ENCODE peak calls at places on chromosomes 16 and 17, in eight cellular contexts. I is sigmoid colon; Y is left ventricle myocardium inferior; U is colonic mucosa; A is tibial artery; J is endodermal cell; W is CD8-positive, alpha-beta T cell; Z is body of pancreas. T is an unnamed sample.
A peak's percentile ranks its signal among the peaks of the same experiment; 100 is the strongest.

GRCh38 chr16:2425825-2426430 is 3.3 kb upstream of the CCNF start:
- DNase-seq in I (peak; percentile 50), Y (no peak), U (no peak), A (no peak), J (no peak), W (no peak), Z (no peak), T (peak; percentile 52)

GRCh38 chr17:81655378-81656117 is 794 bp downstream of the PDE6G start:
- DNase-seq in I (no peak), Y (no peak), U (no peak), A (no peak), J (peak; percentile 57), W (no peak), Z (no peak), T (no peak)

GRCh38 chr16:30582611-30583340 is 2.7 kb downstream of the ZNF785 start:
- DNase-seq in I (no peak), Y (no peak), U (no peak), A (no peak), J (no peak), W (no peak), Z (no peak), T (no peak)

GRCh38 chr16:58563235-58563634 is 47.9 kb downstream of the SETD6 start:
- DNase-seq in I (no peak), Y (no peak), U (no peak), A (no peak), J (no peak), W (no peak), Z (no peak), T (no peak)

GRCh38 chr17:49836111-49837030 is 11.5 kb downstream of the TAC4 start:
- DNase-seq in I (no peak), Y (no peak), U (peak; percentile 57), A (no peak), J (no peak), W (no peak), Z (no peak), T (no peak)

GRCh38 chr17:79566251-79566955 is 44.4 kb downstream of the RBFOX3 start:
- DNase-seq in I (peak; percentile 50), Y (no peak), U (no peak), A (no peak), J (no peak), W (no peak), Z (no peak), T (no peak)

GRCh38 chr16:50244504-50245416 is 21.6 kb upstream of the ADCY7 start:
- DNase-seq in I (no peak), Y (no peak), U (peak; percentile 21), A (no peak), J (peak; percentile 85), W (no peak), Z (no peak), T (no peak)

GRCh38 chr17:27379863-27380533 is 76.2 kb upstream of the KSR1 start:
- DNase-seq in I (peak; percentile 85), Y (peak; percentile 75), U (peak; percentile 42), A (peak; percentile 63), J (peak; percentile 31), W (no peak), Z (peak; percentile 54), T (peak; percentile 85)

DNA sequence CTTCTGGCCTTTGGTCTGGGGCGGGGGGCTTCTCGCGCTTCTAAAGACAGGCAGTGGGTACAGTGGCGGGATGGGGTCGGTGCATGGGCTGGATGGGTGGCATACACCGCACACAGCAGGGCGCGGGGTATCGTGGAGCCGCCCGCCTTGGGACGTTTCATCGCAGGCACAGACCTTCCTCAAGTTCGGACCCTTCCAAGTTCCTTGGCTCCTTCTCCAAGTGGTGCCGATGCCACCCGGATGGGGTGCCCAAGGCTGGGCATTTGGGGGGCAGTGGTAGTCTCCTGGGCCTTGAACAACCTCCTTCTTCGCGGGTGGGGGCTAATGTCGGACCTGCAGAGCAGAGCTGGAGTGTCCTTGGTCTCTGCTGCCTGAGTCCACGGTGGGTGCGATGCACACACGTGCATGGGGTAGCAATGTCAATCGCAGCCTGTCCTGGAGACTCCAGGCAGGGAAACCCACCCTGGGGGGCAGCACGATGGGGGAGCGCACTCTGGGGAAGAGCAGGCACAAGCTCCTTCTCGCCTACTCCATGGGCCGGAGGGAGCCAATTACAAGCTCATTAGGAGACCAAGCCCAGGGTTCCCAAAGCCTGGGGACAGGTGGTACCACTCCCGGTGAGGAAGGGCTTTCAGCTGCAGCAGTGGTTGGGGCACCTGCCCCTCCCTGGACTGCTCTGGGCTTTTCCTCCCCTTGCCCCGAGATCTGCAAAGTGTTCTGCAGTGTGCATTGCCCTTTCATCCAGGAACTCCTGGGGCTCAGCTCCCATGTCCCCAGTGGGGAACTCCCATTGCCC is 721 bp upstream of the MTSS2 start:
- DNase-seq in I (no peak), Y (no peak), U (no peak), A (no peak), J (peak; percentile 69), W (no peak), Z (no peak), T (no peak)
- H3K4me1 ChIP-seq in I (peaks cover 84% of the 10 kb centered on the region), Y (peaks cover 96% of the 10 kb centered on the region), U (peaks cover 12% of the 10 kb centered on the region), A (peaks cover 23% of the 10 kb centered on the region), J (peaks cover 4% of the 10 kb centered on the region), W (peaks cover 13% of the 10 kb centered on the region), Z (peaks cover 61% of the 10 kb centered on the region), T (peaks cover 74% of the 10 kb centered on the region)

DNA sequence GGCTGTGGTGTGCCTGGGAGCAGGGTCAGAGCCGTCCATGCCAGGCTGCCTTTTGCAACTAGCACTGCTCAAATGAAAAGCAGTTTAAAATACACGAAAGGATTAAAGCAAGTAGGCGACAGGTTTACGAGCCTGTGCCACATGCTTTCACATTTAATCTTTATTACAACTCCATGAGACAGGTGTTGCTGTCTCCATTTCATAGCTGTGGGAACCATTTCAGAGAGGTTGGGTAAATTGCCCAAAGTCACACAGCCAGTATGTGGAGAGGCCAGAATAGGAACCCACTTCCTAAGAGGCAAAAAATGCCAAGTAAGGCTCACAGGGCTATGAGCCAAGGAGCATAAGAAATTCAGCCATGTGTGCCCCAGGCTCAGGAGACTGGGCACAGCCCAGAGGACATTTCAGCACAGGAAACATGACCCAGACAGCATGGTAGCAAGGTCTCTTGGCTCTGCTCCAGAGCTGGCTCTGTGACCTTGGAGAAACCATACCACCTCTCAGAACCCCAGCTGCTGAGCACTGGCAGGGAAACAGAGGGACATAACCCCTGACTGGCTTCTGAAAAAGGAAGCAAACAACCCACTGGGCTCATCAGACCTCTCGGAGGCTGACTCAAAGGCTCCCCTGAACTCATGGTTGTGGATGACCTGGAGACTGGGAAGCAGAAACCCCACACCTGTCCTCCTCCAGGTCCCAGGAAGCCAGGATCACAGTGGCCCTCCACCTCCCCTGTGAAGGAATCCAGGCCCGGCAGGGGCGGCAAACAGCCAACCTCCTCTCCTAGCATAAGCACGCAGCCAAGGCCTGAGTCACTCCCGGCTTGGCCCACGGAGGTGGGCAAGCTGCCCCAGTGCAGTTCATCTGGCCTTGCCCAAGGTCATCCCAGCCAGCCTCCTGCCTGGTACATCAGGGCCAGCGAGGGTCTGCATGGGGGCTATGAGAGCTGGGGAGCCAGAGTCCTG is 40.3 kb upstream of the MRPS23 start:
- DNase-seq in I (peak; percentile 97), Y (peak; percentile 85), U (peak; percentile 65), A (peak; percentile 87), J (peak; percentile 75), W (no peak), Z (peak; percentile 92), T (peak; percentile 89)
- H3K27ac ChIP-seq in I (peak overlapping the region; percentile 98), Y (peak overlapping the region; percentile 99), U (peak overlapping the region; percentile 30), A (peak overlapping the region; percentile 87), J (no peak overlapping the region), W (no peak overlapping the region), Z (peak overlapping the region; percentile 92), T (peak overlapping the region; percentile 96)

GRCh38 chr17:42340691-42341127 is 47.5 kb downstream of the STAT3 start:
- DNase-seq in I (peak; percentile 13), Y (no peak), U (no peak), A (no peak), J (no peak), W (no peak), Z (no peak), T (no peak)

GRCh38 chr17:42341568-42341967 is 46.7 kb downstream of the STAT3 start:
- DNase-seq in I (no peak), Y (no peak), U (no peak), A (no peak), J (no peak), W (no peak), Z (no peak), T (no peak)

GRCh38 chr17:42345396-42346078 is 42.7 kb downstream of the STAT3 start:
- DNase-seq in I (no peak), Y (no peak), U (no peak), A (no peak), J (no peak), W (no peak), Z (peak; percentile 54), T (peak; percentile 71)

GRCh38 chr17:42339221-42339620 is 49.0 kb downstream of the STAT3 start:
- DNase-seq in I (peak; percentile 50), Y (no peak), U (no peak), A (no peak), J (no peak), W (no peak), Z (no peak), T (no peak)

DNA sequence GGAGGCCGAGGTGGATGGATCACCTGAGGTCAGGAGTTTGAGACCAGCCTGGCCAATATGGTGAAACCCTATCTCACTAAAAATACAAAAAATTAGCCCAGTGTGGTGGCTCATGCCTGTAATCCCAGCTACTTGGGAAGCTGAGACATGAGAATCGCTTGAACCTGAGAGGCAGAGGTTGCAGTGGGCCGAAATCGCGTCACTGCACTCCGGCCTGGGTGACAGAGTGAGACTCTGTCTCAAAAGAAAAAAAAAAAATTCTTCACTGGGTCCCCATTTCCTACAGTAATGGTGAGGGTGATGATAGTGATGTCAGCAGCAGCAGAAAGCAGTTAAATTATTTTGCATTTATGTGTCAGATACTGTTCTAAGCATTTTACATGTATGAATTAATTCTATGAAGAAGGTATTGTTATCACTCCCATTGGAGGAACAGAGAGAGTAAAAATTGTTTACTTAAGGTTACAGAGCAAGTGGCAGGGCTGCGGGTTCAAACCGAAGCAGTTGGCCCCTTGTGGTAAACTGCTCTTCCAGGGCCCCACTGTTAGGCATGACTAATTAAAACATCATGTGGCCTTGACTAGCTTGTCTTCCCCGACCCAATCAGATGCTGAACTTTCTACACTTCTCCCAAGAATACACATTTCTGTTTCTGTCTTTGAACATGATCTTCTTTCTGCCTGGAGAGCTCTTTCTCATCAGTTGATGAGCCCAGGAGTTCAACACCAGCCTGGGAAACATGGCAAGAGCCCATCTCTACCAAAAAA is 45.8 kb downstream of the STAT3 start:
- DNase-seq in I (peak; percentile 34), Y (no peak), U (no peak), A (no peak), J (no peak), W (no peak), Z (no peak), T (no peak)
- H3K4me1 ChIP-seq in I (peaks cover 10% of the 10 kb centered on the region), Y (peaks cover 42% of the 10 kb centered on the region), U (no peaks in the 10 kb centered on the region), A (no peaks in the 10 kb centered on the region), J (no peaks in the 10 kb centered on the region), W (peaks cover 26% of the 10 kb centered on the region), Z (peaks cover 21% of the 10 kb centered on the region), T (peaks cover 15% of the 10 kb centered on the region)

DNA sequence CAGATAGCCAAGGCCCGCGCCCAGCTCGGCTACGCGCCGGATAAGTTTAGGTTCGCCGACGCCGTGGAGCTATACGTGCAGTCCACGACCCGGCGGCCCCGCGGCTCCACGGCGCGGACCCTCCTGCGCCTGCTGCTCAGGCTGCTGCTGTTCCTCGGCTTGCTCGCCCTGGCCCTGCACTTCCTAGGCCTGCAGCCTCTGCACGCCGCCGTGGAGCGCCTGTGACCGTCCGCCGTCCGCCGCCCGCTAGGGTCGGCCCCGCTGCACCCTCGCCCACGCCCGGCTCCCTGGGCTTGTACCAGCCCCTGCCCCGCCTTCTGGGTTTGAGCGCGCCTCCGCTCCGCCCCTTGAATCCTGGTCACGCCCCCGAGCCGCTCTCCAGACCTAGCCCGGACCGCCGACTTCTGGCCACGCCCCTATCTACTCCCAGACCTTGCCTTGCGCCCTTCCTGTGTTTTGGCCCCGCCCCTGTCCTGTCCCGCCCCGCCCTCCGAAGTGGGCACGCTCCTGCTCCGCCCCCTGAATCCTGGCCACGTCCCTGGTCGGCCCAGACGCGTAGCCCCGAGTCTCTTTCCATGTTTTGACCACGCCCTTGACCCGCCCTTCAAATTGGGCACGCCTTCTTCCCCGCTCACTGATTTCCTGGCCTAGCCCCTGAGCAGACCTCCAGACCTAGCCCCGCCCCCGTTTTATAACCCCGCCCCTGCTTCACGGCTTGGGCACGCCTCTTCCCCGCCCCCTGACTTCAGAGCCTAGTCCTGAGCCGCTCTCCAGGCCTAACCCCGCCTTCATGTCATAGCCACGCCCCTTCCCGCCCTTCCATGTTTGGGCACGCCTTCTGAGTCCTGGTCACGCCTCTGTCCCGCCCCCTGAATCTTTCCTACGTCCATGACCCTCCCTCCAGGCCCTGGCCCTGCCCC is 15.6 kb upstream of the EEF2K start:
- DNase-seq in I (peak; percentile 100), Y (peak; percentile 100), U (peak; percentile 100), A (peak; percentile 100), J (peak; percentile 100), W (peak; percentile 99), Z (peak; percentile 100), T (peak; percentile 100)
- H3K27ac ChIP-seq in I (peak overlapping the region; percentile 94), Y (peak overlapping the region; percentile 95), U (peak overlapping the region; percentile 97), A (peak overlapping the region; percentile 94), J (no peak overlapping the region), W (peak overlapping the region; percentile 97), Z (peak overlapping the region; percentile 96), T (peak overlapping the region; percentile 95)